ENCODE peak calls at places on chromosomes 7 and 10, in eight cellular contexts. F is stomach, B is AG04449, X is GM12865, Q is activated B cell treated with CpG ODN at 0.5 μM for 24 hours, S is gastrocnemius medialis, M is SK-N-SH, W is GM13976. L is an unnamed sample.

GRCh38 chr10:130999376-131000202 is 311.9 kb downstream of the TCERG1L start:
- DNase-seq in S (no peak), W (no peak), X (no peak), M (no peak), B (no peak), F (no peak), Q (no peak), L (no peak)

GRCh38 chr7:23404546-23405239 is 65.6 kb downstream of the IGF2BP3 start:
- DNase-seq in Q (no peak), B (no peak), M (no peak), X (no peak), S (no peak), W (no peak), F (no peak), L (no peak)

GRCh38 chr10:118966131-118967125 is 63.1 kb upstream of the NANOS1 start:
- DNase-seq in Q (no peak), W (no peak), S (no peak), M (peak), B (no peak), F (no peak), X (no peak), L (no peak)

GRCh38 chr7:112866424-112866823 is 76.2 kb upstream of the TMEM168 start:
- DNase-seq in B (no peak), S (no peak), W (peak), Q (no peak), F (no peak), X (peak), M (no peak), L (no peak)

GRCh38 chr7:72924748-72925545 is at the start of gene POM121:
- DNase-seq in W (peak), X (peak), S (peak), M (peak), Q (peak), B (peak), F (peak), L (peak)

GRCh38 chr10:15370212-15370740 is 813 bp downstream of the FAM171A1 start:
- DNase-seq in S (no peak), M (peak), F (no peak), W (peak), B (no peak), X (peak), Q (no peak), L (no peak)

GRCh38 chr10:91691981-91692380 is 59.1 kb upstream of the PPP1R3C start:
- DNase-seq in Q (no peak), S (no peak), W (no peak), B (no peak), X (no peak), M (no peak), F (no peak), L (no peak)

GRCh38 chr7:158613481-158613880 is 25.9 kb upstream of the PTPRN2 start:
- DNase-seq in M (no peak), F (no peak), X (peak), W (peak), B (no peak), S (no peak), Q (no peak), L (no peak)

GRCh38 chr7:46764100-46764941 is 817.6 kb downstream of the TNS3 start:
- DNase-seq in Q (no peak), S (peak), F (peak), B (peak), M (no peak), W (no peak), X (peak), L (no peak)

GRCh38 chr10:77120697-77121096 is 516.9 kb downstream of the KCNMA1 start:
- DNase-seq in M (no peak), X (no peak), S (no peak), W (no peak), F (no peak), B (no peak), Q (no peak), L (no peak)

GRCh38 chr7:132125096-132125495 is 451.2 kb downstream of the PLXNA4 start:
- DNase-seq in Q (no peak), B (no peak), X (no peak), F (no peak), S (no peak), W (no peak), M (no peak), L (no peak)

GRCh38 chr10:4450981-4451501 is 375.0 kb upstream of the AKR1E2 start:
- DNase-seq in M (no peak), X (no peak), Q (no peak), F (no peak), S (no peak), B (peak), W (no peak), L (no peak)

GRCh38 chr7:7795736-7796135 is 77.3 kb upstream of the RPA3 start:
- DNase-seq in Q (no peak), F (no peak), X (no peak), B (no peak), M (no peak), W (no peak), S (no peak), L (no peak)

GRCh38 chr7:123824754-123825067 is 20.3 kb upstream of the HYAL4 start:
- DNase-seq in W (no peak), F (no peak), S (no peak), B (no peak), X (no peak), Q (no peak), M (no peak), L (no peak)

GRCh38 chr7:64871761-64872160 is 31.3 kb upstream of the ZNF273 start:
- DNase-seq in F (peak), B (no peak), S (no peak), Q (peak), M (peak), X (no peak), W (no peak), L (no peak)

GRCh38 chr7:149248777-149249176 is 9.3 kb downstream of the ZNF212 start:
- DNase-seq in W (peak), X (peak), Q (no peak), B (no peak), F (no peak), M (no peak), S (no peak), L (no peak)

GRCh38 chr10:95260397-95260881 is 30.4 kb downstream of the PDLIM1 start:
- DNase-seq in S (no peak), W (peak), M (no peak), F (no peak), Q (no peak), B (peak), X (no peak), L (no peak)

GRCh38 chr10:14560274-14560673 is 214.4 kb downstream of the FAM107B start:
- DNase-seq in X (peak), S (no peak), W (no peak), M (no peak), B (no peak), F (peak), Q (no peak), L (no peak)

GRCh38 chr10:21516270-21517131 is 9.0 kb downstream of the SKIDA1 start:
- DNase-seq in Q (peak), F (peak), W (peak), X (peak), M (peak), S (peak), B (no peak), L (peak)

GRCh38 chr7:82164813-82165212 is 278.8 kb downstream of the CACNA2D1 start:
- DNase-seq in Q (no peak), M (peak), F (no peak), B (peak), X (no peak), W (no peak), S (peak), L (no peak)

GRCh38 chr10:11741608-11742007 is 574 bp upstream of the ECHDC3 start:
- DNase-seq in F (no peak), M (peak), W (no peak), B (no peak), S (peak), Q (no peak), X (no peak), L (no peak)

GRCh38 chr7:158452331-158452730 is 135.3 kb downstream of the PTPRN2 start:
- DNase-seq in Q (no peak), S (no peak), F (no peak), B (no peak), W (no peak), M (no peak), X (no peak), L (no peak)

GRCh38 chr7:39609462-39610149 is 13.8 kb upstream of the RALA start:
- DNase-seq in M (peak), X (peak), Q (peak), B (no peak), S (no peak), W (peak), F (no peak), L (no peak)

GRCh38 chr10:43194266-43194665 is 56.0 kb downstream of the CSGALNACT2 start:
- DNase-seq in F (no peak), W (peak), S (peak), X (no peak), Q (no peak), M (peak), B (no peak), L (no peak)

GRCh38 chr7:157791666-157792065 is 454.9 kb downstream of the DNAJB6 start:
- DNase-seq in B (no peak), F (no peak), X (no peak), M (no peak), Q (no peak), S (no peak), W (no peak), L (no peak)

GRCh38 chr7:9785211-9785610 is 1188.5 kb upstream of the PHF14 start:
- DNase-seq in B (no peak), S (no peak), W (no peak), M (no peak), Q (no peak), X (no peak), F (no peak), L (no peak)
- TF ChIP-seq CTCF in B (no peak), S (no peak), W (no peak), M (no peak), Q (no peak), X (no peak), F (no peak), L (no peak)

GRCh38 chr10:117950408-117950807 is 96.3 kb downstream of the RAB11FIP2 start:
- DNase-seq in M (no peak), B (no peak), F (no peak), W (no peak), X (no peak), Q (no peak), S (no peak), L (no peak)
- TF ChIP-seq CTCF in M (no peak), B (no peak), F (no peak), W (no peak), X (no peak), Q (no peak), S (no peak), L (no peak)

DNA sequence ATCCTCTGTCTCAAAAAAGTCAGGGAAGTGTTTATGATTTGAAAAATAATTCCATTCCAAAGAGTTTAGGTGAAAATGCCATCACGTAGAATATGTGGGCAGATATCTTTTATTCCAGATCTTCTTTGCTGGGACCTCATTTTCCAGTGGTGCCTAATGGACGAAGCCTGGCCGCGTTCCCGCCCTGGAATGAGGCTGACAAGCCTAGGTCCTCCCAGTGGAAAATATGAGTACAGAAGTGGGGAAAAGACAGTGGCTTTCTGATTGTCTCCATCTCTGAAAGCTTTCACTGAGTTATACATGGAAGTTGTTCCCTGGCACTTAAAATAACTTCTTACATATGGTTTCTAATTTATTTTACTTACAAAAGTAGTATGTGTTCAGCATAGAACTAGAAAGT is 139.4 kb downstream of the TACC2 start:
- DNase-seq in X (no peak), F (peak), Q (no peak), B (no peak), W (no peak), S (peak), M (no peak), L (no peak)
- TF ChIP-seq CTCF in X (no peak), F (no peak), Q (no peak), B (no peak), W (no peak), S (no peak), M (peak), L (no peak)

GRCh38 chr7:11552676-11553075 is 279.3 kb downstream of the THSD7A start:
- DNase-seq in M (no peak), B (no peak), F (no peak), S (no peak), W (no peak), X (no peak), Q (no peak), L (no peak)

GRCh38 chr7:11557627-11558026 is 274.4 kb downstream of the THSD7A start:
- DNase-seq in X (peak), F (no peak), S (peak), B (no peak), Q (no peak), W (peak), M (no peak), L (no peak)
- TF ChIP-seq CTCF in X (peak), F (peak), S (no peak), B (no peak), Q (no peak), W (peak), M (peak), L (no peak)

L was measured in natural killer cell.